ENCODE peak calls at places on chromosome 4, in seven cellular contexts. One of them, this sample, is unnamed.

GRCh38 chr4:183355405-183355804 is 33.2 kb upstream of the CLDN24 start:
- DNase-seq in HCT116: no peak
- DNase-seq in HepG2: no peak
- DNase-seq in SK-N-SH: no peak
- DNase-seq in H1: no peak
- DNase-seq in K562: no peak
- DNase-seq in GM12878: no peak
- DNase-seq in this sample: no peak

GRCh38 chr4:7792616-7793015 is 147.0 kb downstream of the AFAP1 start:
- DNase-seq in HCT116: no peak
- DNase-seq in HepG2: no peak
- DNase-seq in SK-N-SH: no peak
- DNase-seq in H1: no peak
- DNase-seq in K562: no peak
- DNase-seq in GM12878: no peak
- DNase-seq in this sample: no peak

GRCh38 chr4:122412547-122412946 is 33.7 kb downstream of the ADAD1 start:
- DNase-seq in HCT116: no peak
- DNase-seq in HepG2: no peak
- DNase-seq in SK-N-SH: no peak
- DNase-seq in H1: no peak
- DNase-seq in K562: peak
- DNase-seq in GM12878: no peak
- DNase-seq in this sample: no peak

GRCh38 chr4:61785766-61786165 is 585.6 kb downstream of the ADGRL3 start:
- DNase-seq in HCT116: no peak
- DNase-seq in HepG2: no peak
- DNase-seq in SK-N-SH: no peak
- DNase-seq in H1: no peak
- DNase-seq in K562: no peak
- DNase-seq in GM12878: no peak
- DNase-seq in this sample: no peak

GRCh38 chr4:70623301-70623700 is 5.2 kb upstream of the ENAM start:
- DNase-seq in HCT116: no peak
- DNase-seq in HepG2: no peak
- DNase-seq in SK-N-SH: no peak
- DNase-seq in H1: no peak
- DNase-seq in K562: no peak
- DNase-seq in GM12878: no peak
- DNase-seq in this sample: no peak

GRCh38 chr4:84573738-84574720 is 8.9 kb upstream of the CDS1 start:
- DNase-seq in HCT116: no peak
- DNase-seq in HepG2: no peak
- DNase-seq in SK-N-SH: no peak
- DNase-seq in H1: no peak
- DNase-seq in K562: no peak
- DNase-seq in GM12878: no peak
- DNase-seq in this sample: no peak

GRCh38 chr4:128596844-128597243 is 212.7 kb upstream of the JADE1 start:
- DNase-seq in HCT116: no peak
- DNase-seq in HepG2: peak
- DNase-seq in SK-N-SH: no peak
- DNase-seq in H1: no peak
- DNase-seq in K562: no peak
- DNase-seq in GM12878: no peak
- DNase-seq in this sample: no peak

GRCh38 chr4:152990471-152991131 is 54.5 kb downstream of the FHDC1 start:
- DNase-seq in HCT116: no peak
- DNase-seq in HepG2: no peak
- DNase-seq in SK-N-SH: no peak
- DNase-seq in H1: no peak
- DNase-seq in K562: peak
- DNase-seq in GM12878: no peak
- DNase-seq in this sample: no peak

GRCh38 chr4:27886075-27886474 is 1025.4 kb downstream of the STIM2 start:
- DNase-seq in HCT116: no peak
- DNase-seq in HepG2: no peak
- DNase-seq in SK-N-SH: no peak
- DNase-seq in H1: no peak
- DNase-seq in K562: no peak
- DNase-seq in GM12878: no peak
- DNase-seq in this sample: no peak

GRCh38 chr4:1010522-1011021 is 854 bp upstream of the FGFRL1 start:
- DNase-seq in HCT116: peak
- DNase-seq in HepG2: no peak
- DNase-seq in SK-N-SH: no peak
- DNase-seq in H1: no peak
- DNase-seq in K562: no peak
- DNase-seq in GM12878: no peak
- DNase-seq in this sample: peak

GRCh38 chr4:140839396-140839795 is 83.2 kb upstream of the TBC1D9 start:
- DNase-seq in HCT116: no peak
- DNase-seq in HepG2: no peak
- DNase-seq in SK-N-SH: no peak
- DNase-seq in H1: no peak
- DNase-seq in K562: no peak
- DNase-seq in GM12878: no peak
- DNase-seq in this sample: no peak

GRCh38 chr4:128386761-128387599 is 99.4 kb upstream of the PGRMC2 start:
- DNase-seq in HCT116: peak
- DNase-seq in HepG2: no peak
- DNase-seq in SK-N-SH: peak
- DNase-seq in H1: no peak
- DNase-seq in K562: peak
- DNase-seq in GM12878: no peak
- DNase-seq in this sample: no peak

GRCh38 chr4:139692300-139693012 is 26.8 kb downstream of the MGST2 start:
- DNase-seq in HCT116: no peak
- DNase-seq in HepG2: peak
- DNase-seq in SK-N-SH: peak
- DNase-seq in H1: no peak
- DNase-seq in K562: no peak
- DNase-seq in GM12878: no peak
- DNase-seq in this sample: no peak

GRCh38 chr4:107183155-107183774 is 147.2 kb upstream of the DKK2 start:
- DNase-seq in HCT116: peak
- DNase-seq in HepG2: peak
- DNase-seq in SK-N-SH: peak
- DNase-seq in H1: no peak
- DNase-seq in K562: peak
- DNase-seq in GM12878: peak
- DNase-seq in this sample: no peak

GRCh38 chr4:185254434-185254833 is 45.0 kb downstream of the SNX25 start:
- DNase-seq in HCT116: no peak
- DNase-seq in HepG2: peak
- DNase-seq in SK-N-SH: no peak
- DNase-seq in H1: no peak
- DNase-seq in K562: no peak
- DNase-seq in GM12878: no peak
- DNase-seq in this sample: no peak
- TF ChIP-seq JUND in HCT116: no peak
- TF ChIP-seq JUND in HepG2: no peak
- TF ChIP-seq JUND in SK-N-SH: no peak
- TF ChIP-seq JUND in H1: no peak
- TF ChIP-seq JUND in K562: no peak
- TF ChIP-seq JUND in GM12878: no peak
- TF ChIP-seq JUND in this sample: no peak

DNA sequence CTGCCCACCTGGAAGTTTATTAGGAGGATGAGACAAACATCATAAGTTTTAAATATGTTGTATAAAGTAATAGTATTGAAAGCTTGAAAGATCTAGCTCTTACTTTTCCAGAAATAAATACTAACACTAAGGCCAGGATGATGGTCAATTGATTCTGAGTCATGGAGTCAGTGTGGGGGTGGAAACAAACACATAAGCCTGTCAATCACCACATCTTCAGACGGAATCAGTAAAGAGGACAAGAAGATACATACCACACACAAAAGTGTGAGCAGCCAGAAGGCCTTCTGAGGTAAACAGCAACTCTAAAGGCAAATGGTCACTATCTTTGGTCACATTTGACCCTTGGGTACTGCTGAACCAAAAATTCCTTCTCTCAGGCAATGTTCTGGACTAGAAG is 365.0 kb upstream of the RASGEF1B start:
- DNase-seq in HCT116: no peak
- DNase-seq in HepG2: no peak
- DNase-seq in SK-N-SH: no peak
- DNase-seq in H1: no peak
- DNase-seq in K562: peak
- DNase-seq in GM12878: no peak
- DNase-seq in this sample: no peak
- TF ChIP-seq JUND in HCT116: no peak
- TF ChIP-seq JUND in HepG2: no peak
- TF ChIP-seq JUND in SK-N-SH: no peak
- TF ChIP-seq JUND in H1: no peak
- TF ChIP-seq JUND in K562: no peak
- TF ChIP-seq JUND in GM12878: no peak
- TF ChIP-seq JUND in this sample: no peak

GRCh38 chr4:21709761-21710160 is 238.8 kb downstream of the KCNIP4 start:
- DNase-seq in HCT116: no peak
- DNase-seq in HepG2: no peak
- DNase-seq in SK-N-SH: no peak
- DNase-seq in H1: no peak
- DNase-seq in K562: no peak
- DNase-seq in GM12878: no peak
- DNase-seq in this sample: no peak

GRCh38 chr4:21709031-21709430 is 239.5 kb downstream of the KCNIP4 start:
- DNase-seq in HCT116: no peak
- DNase-seq in HepG2: no peak
- DNase-seq in SK-N-SH: no peak
- DNase-seq in H1: no peak
- DNase-seq in K562: no peak
- DNase-seq in GM12878: no peak
- DNase-seq in this sample: no peak

DNA sequence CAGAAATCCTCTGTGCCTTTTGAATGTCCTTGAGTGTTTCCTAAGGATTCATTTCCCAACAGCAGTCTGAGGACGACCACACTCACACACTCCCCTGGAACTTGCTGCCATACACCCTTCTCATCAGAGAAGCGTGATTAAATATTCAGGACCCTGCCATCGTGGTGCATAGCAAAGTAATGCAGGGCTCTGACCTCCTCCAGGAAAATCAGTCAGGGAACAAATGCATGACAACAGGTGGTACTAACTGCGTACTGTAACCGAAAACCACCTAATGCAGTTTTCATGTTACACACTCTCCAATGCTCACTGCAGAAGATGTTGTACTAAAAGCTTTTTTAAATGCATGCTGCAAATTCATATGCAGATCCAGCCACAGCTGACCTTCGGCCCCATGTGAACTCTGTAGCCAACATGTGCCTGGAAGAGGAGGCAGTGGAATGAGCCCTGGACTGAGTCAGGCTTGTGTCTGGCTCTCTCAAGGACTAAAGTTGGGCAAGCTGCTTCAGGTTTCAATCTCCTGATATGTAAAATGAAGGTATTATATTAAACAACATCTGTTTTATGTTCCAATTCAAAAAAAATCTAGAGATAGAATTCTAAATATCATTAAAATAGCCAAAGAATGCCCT is 238.2 kb downstream of the KCNIP4 start:
- DNase-seq in HCT116: no peak
- DNase-seq in HepG2: no peak
- DNase-seq in SK-N-SH: no peak
- DNase-seq in H1: no peak
- DNase-seq in K562: no peak
- DNase-seq in GM12878: no peak
- DNase-seq in this sample: no peak
- TF ChIP-seq JUND in HCT116: no peak
- TF ChIP-seq JUND in HepG2: no peak
- TF ChIP-seq JUND in SK-N-SH: no peak
- TF ChIP-seq JUND in H1: no peak
- TF ChIP-seq JUND in K562: no peak
- TF ChIP-seq JUND in GM12878: no peak
- TF ChIP-seq JUND in this sample: no peak

GRCh38 chr4:184534511-184535391 is 60.4 kb upstream of the IRF2 start:
- DNase-seq in HCT116: no peak
- DNase-seq in HepG2: peak
- DNase-seq in SK-N-SH: no peak
- DNase-seq in H1: no peak
- DNase-seq in K562: no peak
- DNase-seq in GM12878: peak
- DNase-seq in this sample: no peak
- TF ChIP-seq JUND in HCT116: no peak
- TF ChIP-seq JUND in HepG2: no peak
- TF ChIP-seq JUND in SK-N-SH: no peak
- TF ChIP-seq JUND in H1: no peak
- TF ChIP-seq JUND in K562: no peak
- TF ChIP-seq JUND in GM12878: no peak
- TF ChIP-seq JUND in this sample: no peak